ENCODE peak calls at places on chromosomes 12 and 14, in eight cellular contexts. S, W, K, F, J, C, B and H are unnamed samples.

GRCh38 chr14:46405095-46405494 is 246.5 kb downstream of the RPL10L start:
- DNase-seq in F (no peak), W (no peak), S (no peak), K (no peak), B (no peak), J (no peak), C (no peak), H (no peak)

GRCh38 chr14:21868442-21869046 is 194.9 kb upstream of the OR4E1 start:
- DNase-seq in J (peak), B (no peak), S (peak), W (no peak), C (peak), F (peak), K (peak), H (no peak)

GRCh38 chr12:6613015-6613775 is 6.0 kb upstream of the CHD4 start:
- DNase-seq in F (peak), S (peak), W (peak), B (peak), J (peak), C (peak), K (peak), H (peak)

GRCh38 chr14:59500732-59501131 is 16.4 kb downstream of the JKAMP start:
- DNase-seq in W (no peak), K (no peak), F (no peak), C (no peak), S (no peak), J (no peak), B (no peak), H (no peak)

GRCh38 chr12:83573676-83574075 is 887.0 kb downstream of the TMTC2 start:
- DNase-seq in S (no peak), W (no peak), C (no peak), F (no peak), B (no peak), J (peak), K (no peak), H (no peak)

GRCh38 chr12:56408799-56409417 is 40.3 kb downstream of the TIMELESS start:
- DNase-seq in C (no peak), K (no peak), W (no peak), S (no peak), J (no peak), B (no peak), F (no peak), H (no peak)

GRCh38 chr14:103072595-103073366 is 11.2 kb upstream of the LBHD2 start:
- DNase-seq in C (no peak), K (no peak), W (peak), S (no peak), F (no peak), B (peak), J (no peak), H (no peak)

GRCh38 chr12:53781218-53781801 is 29.5 kb upstream of the CISTR start:
- DNase-seq in K (no peak), F (peak), J (no peak), W (no peak), B (no peak), C (no peak), S (no peak), H (no peak)

GRCh38 chr12:107091381-107091780 is 2.0 kb downstream of the CRY1 start:
- DNase-seq in C (peak), W (no peak), K (no peak), S (no peak), J (no peak), F (no peak), B (no peak), H (no peak)

GRCh38 chr14:92644601-92645515 is 103.6 kb downstream of the LGMN start:
- DNase-seq in J (no peak), C (no peak), K (no peak), W (peak), S (no peak), B (no peak), F (no peak), H (no peak)

GRCh38 chr12:60494249-60494648 is 898.4 kb downstream of the SLC16A7 start:
- DNase-seq in C (peak), W (no peak), K (no peak), F (no peak), B (no peak), S (peak), J (peak), H (no peak)

GRCh38 chr12:20154060-20154459 is 214.3 kb upstream of the PDE3A start:
- DNase-seq in S (no peak), F (no peak), W (no peak), J (no peak), C (no peak), B (no peak), K (no peak), H (no peak)

GRCh38 chr14:63857467-63858030 is 4.7 kb downstream of the SYNE2 start:
- DNase-seq in J (no peak), F (no peak), W (no peak), C (no peak), K (no peak), B (no peak), S (no peak), H (no peak)

GRCh38 chr14:92538412-92539017 is 24.9 kb downstream of the RIN3 start:
- DNase-seq in J (no peak), F (no peak), K (no peak), C (no peak), W (no peak), S (no peak), B (peak), H (no peak)

GRCh38 chr14:24058260-24058950 is 6.6 kb downstream of the CARMIL3 start:
- DNase-seq in F (peak), C (peak), S (peak), B (peak), K (peak), J (no peak), W (peak), H (no peak)

GRCh38 chr14:87896393-87897380 is 96.3 kb downstream of the GALC start:
- DNase-seq in B (no peak), J (peak), F (no peak), C (peak), K (no peak), W (no peak), S (peak), H (no peak)

GRCh38 chr12:31387011-31387410 is 61.1 kb upstream of the SINHCAF start:
- DNase-seq in S (no peak), C (no peak), K (no peak), W (no peak), J (no peak), F (no peak), B (no peak), H (no peak)

GRCh38 chr14:93094121-93094918 is 21.4 kb downstream of the ITPK1 start:
- DNase-seq in C (no peak), K (no peak), B (no peak), S (no peak), F (no peak), J (no peak), W (no peak), H (no peak)

GRCh38 chr12:80590085-80590484 is 117.3 kb upstream of the MYF6 start:
- DNase-seq in J (no peak), W (no peak), S (no peak), C (no peak), K (no peak), F (no peak), B (no peak), H (no peak)

GRCh38 chr12:6950944-6951540 is at the start of gene PTPN6:
- DNase-seq in J (no peak), B (peak), K (peak), F (no peak), W (peak), S (peak), C (no peak), H (peak)

GRCh38 chr14:45201908-45202307 is 51.1 kb downstream of the MIS18BP1 start:
- DNase-seq in K (no peak), B (no peak), C (peak), W (no peak), J (no peak), S (peak), F (no peak), H (no peak)

GRCh38 chr12:92107621-92108131 is 38.0 kb downstream of the BTG1 start:
- DNase-seq in C (no peak), B (no peak), J (no peak), S (peak), K (no peak), W (no peak), F (no peak), H (no peak)

GRCh38 chr12:13173012-13173441 is 23.5 kb upstream of the EMP1 start:
- DNase-seq in S (no peak), F (no peak), J (no peak), K (no peak), B (peak), C (no peak), W (no peak), H (no peak)

GRCh38 chr14:103157969-103158368 is 34.7 kb downstream of the TNFAIP2 start:
- DNase-seq in W (no peak), B (no peak), S (no peak), F (no peak), C (no peak), K (no peak), J (no peak), H (peak)

GRCh38 chr12:2411011-2411410 is 358.2 kb downstream of the CACNA1C start:
- DNase-seq in S (no peak), F (no peak), K (no peak), B (peak), C (no peak), J (no peak), W (no peak), H (no peak)

GRCh38 chr12:58491296-58491695 is 429.0 kb downstream of the LRIG3 start:
- DNase-seq in B (no peak), F (no peak), K (no peak), C (no peak), S (no peak), J (no peak), W (no peak), H (no peak)

GRCh38 chr14:21863289-21863688 is 189.7 kb upstream of the OR4E1 start:
- DNase-seq in F (no peak), W (no peak), C (no peak), S (no peak), K (no peak), J (no peak), B (no peak), H (no peak)

GRCh38 chr14:59595071-59595470 is 18.5 kb upstream of the CCDC175 start:
- DNase-seq in B (no peak), F (no peak), S (no peak), W (no peak), J (no peak), C (no peak), K (peak), H (no peak)

GRCh38 chr14:93430889-93431670 is at the start of gene UNC79:
- DNase-seq in B (no peak), K (no peak), J (no peak), S (peak), F (no peak), W (no peak), C (no peak), H (no peak)

GRCh38 chr14:87877877-87878276 is 115.1 kb downstream of the GALC start:
- DNase-seq in J (no peak), F (no peak), S (no peak), K (no peak), W (no peak), B (no peak), C (no peak), H (no peak)

GRCh38 chr12:77578471-77579262 is 252.0 kb upstream of the NAV3 start:
- DNase-seq in F (no peak), W (no peak), C (no peak), S (no peak), B (no peak), K (no peak), J (no peak), H (no peak)

GRCh38 chr14:54697806-54698205 is 130.9 kb downstream of the SAMD4A start:
- DNase-seq in S (no peak), J (no peak), C (no peak), B (no peak), K (no peak), F (no peak), W (no peak), H (no peak)

GRCh38 chr14:68774771-68775613 is 17.9 kb downstream of the ZFP36L1 start:
- DNase-seq in F (no peak), B (peak), K (no peak), C (no peak), J (no peak), S (no peak), W (no peak), H (no peak)

GRCh38 chr14:52473557-52473956 is 78.7 kb downstream of the TXNDC16 start:
- DNase-seq in S (peak), C (peak), J (peak), W (no peak), B (no peak), K (no peak), F (no peak), H (no peak)

GRCh38 chr14:89429206-89430091 is 12.4 kb upstream of the FOXN3 start:
- DNase-seq in W (no peak), S (peak), F (no peak), C (peak), K (peak), B (peak), J (no peak), H (no peak)

GRCh38 chr14:74510955-74511354 is 17.4 kb downstream of the ISCA2 start:
- DNase-seq in K (no peak), B (peak), S (no peak), J (no peak), W (peak), F (no peak), C (peak), H (peak)

GRCh38 chr14:74508844-74509428 is 15.4 kb downstream of the ISCA2 start:
- DNase-seq in W (peak), F (no peak), C (no peak), B (peak), J (no peak), S (no peak), K (no peak), H (no peak)

GRCh38 chr14:74510211-74510931 is 16.8 kb downstream of the ISCA2 start:
- DNase-seq in W (peak), F (no peak), J (no peak), B (peak), K (no peak), C (no peak), S (no peak), H (no peak)

GRCh38 chr14:74508292-74508731 is 14.7 kb downstream of the ISCA2 start:
- DNase-seq in K (no peak), S (peak), C (no peak), B (no peak), W (peak), J (no peak), F (no peak), H (no peak)

DNA sequence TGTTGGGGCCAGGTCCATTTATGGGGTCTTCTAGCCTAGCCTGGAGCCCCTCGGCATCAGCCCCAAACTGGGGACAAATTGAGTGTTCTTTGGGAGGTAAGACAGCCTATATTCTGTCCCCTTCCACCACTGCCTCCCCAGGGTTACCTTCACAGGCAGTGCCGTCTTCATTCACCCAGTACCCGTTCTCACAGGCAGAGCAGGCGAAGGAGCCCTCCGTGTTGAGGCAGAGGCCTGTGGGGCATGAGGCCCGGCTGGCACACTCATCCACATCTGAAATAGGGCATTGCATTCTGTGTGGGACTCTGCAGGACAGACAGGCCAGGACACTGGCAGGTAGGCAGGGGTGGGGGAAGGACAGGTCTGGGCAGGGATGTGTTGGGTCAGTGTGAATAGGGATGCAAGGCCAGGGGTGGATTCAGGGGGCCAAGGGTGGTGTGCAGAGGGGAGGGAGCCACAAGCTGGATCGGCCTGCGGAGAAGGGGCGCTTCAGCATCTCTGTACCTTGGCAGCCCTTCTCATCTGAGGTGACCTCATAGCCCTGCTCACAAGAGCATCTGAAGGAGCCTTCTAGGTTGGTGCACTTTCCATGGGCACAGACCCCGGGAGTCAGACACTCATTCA is 16.1 kb downstream of the ISCA2 start:
- DNase-seq in C (no peak), K (no peak), B (peak), F (no peak), W (peak), S (no peak), J (no peak), H (no peak)
- TF ChIP-seq POLR2AphosphoS5 in C (peak), K (no peak), B (no peak), F (no peak), W (no peak), S (no peak), J (no peak), H (no peak)

GRCh38 chr12:104620761-104621531 is 164.2 kb downstream of the CHST11 start:
- DNase-seq in K (no peak), F (no peak), S (peak), C (peak), J (no peak), W (no peak), B (no peak), H (no peak)
- TF ChIP-seq CTCF in K (no peak), F (no peak), S (no peak), C (no peak), J (no peak), W (no peak), B (no peak), H (no peak)

GRCh38 chr12:27554421-27555186 is 30.6 kb downstream of the PPFIBP1 start:
- DNase-seq in W (no peak), C (peak), B (peak), J (no peak), S (no peak), F (peak), K (peak), H (no peak)
- TF ChIP-seq POLR2AphosphoS5 in W (no peak), C (no peak), B (peak), J (no peak), S (no peak), F (peak), K (no peak), H (no peak)

GRCh38 chr12:15216036-15216889 is 5.0 kb downstream of the RERG start:
- DNase-seq in W (no peak), J (no peak), F (no peak), K (no peak), C (no peak), B (no peak), S (no peak), H (no peak)
- TF ChIP-seq CTCF in W (no peak), J (no peak), F (no peak), K (no peak), C (no peak), B (no peak), S (no peak), H (no peak)

DNA sequence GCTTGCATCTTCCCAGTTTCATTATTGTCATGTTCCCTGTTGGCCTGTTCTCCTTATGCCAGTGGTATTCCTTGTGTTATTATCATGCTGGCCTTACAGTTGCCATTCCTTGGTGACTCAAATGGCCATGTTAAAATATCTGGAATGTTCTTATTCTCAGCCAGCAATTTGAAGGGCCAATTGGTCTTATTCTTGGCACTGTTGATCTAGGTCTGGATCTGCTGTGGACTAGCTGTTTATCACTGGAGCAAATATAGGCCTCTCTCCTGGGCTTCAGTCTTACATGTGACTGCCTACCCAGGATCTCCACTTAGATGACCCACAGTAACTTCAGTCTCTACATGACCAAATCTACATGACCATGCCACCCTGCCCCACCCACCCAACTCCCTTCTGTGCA is 5.4 kb downstream of the CIPC start:
- DNase-seq in F (no peak), K (no peak), C (no peak), S (no peak), B (no peak), J (no peak), W (no peak), H (no peak)
- TF ChIP-seq POLR2AphosphoS5 in F (no peak), K (no peak), C (no peak), S (no peak), B (peak), J (no peak), W (no peak), H (no peak)